ENCODE peak calls at places on chromosomes 6 and 20, in seven cellular contexts. One of them, this sample, is unnamed.

GRCh38 chr20:59055302-59055701 is 12.7 kb upstream of the PRELID3B start:
- DNase-seq in myocyte: no peak
- DNase-seq in stromal cell of bone marrow: no peak
- DNase-seq in NCI-H748 treated with DMSO at 0.1 percent for 48 hours: no peak
- DNase-seq in HT-29: peak; percentile 68
- DNase-seq in amygdala: no peak
- DNase-seq in NCI-H1092: no peak
- DNase-seq in this sample: no peak

GRCh38 chr6:12806811-12807210 is 90.2 kb downstream of the PHACTR1 start:
- DNase-seq in amygdala: no peak
- DNase-seq in stromal cell of bone marrow: no peak
- DNase-seq in HT-29: no peak
- DNase-seq in myocyte: peak; percentile 46
- DNase-seq in NCI-H748 treated with DMSO at 0.1 percent for 48 hours: no peak
- DNase-seq in NCI-H1092: no peak
- DNase-seq in this sample: no peak

GRCh38 chr6:83707829-83708545 is 914 bp downstream of the SNAP91 start:
- DNase-seq in HT-29: no peak
- DNase-seq in NCI-H748 treated with DMSO at 0.1 percent for 48 hours: no peak
- DNase-seq in stromal cell of bone marrow: no peak
- DNase-seq in NCI-H1092: peak; percentile 29
- DNase-seq in amygdala: peak; percentile 14
- DNase-seq in myocyte: no peak
- DNase-seq in this sample: no peak

GRCh38 chr20:35320396-35321126 is 28.3 kb upstream of the FAM83C start:
- DNase-seq in myocyte: peak; percentile 90
- DNase-seq in stromal cell of bone marrow: peak; percentile 61
- DNase-seq in NCI-H1092: no peak
- DNase-seq in HT-29: peak; percentile 79
- DNase-seq in NCI-H748 treated with DMSO at 0.1 percent for 48 hours: no peak
- DNase-seq in amygdala: no peak
- DNase-seq in this sample: no peak

GRCh38 chr6:139982652-139983051 is 608.2 kb upstream of the CITED2 start:
- DNase-seq in NCI-H1092: no peak
- DNase-seq in stromal cell of bone marrow: no peak
- DNase-seq in myocyte: peak; percentile 44
- DNase-seq in amygdala: no peak
- DNase-seq in HT-29: peak; percentile 13
- DNase-seq in NCI-H748 treated with DMSO at 0.1 percent for 48 hours: no peak
- DNase-seq in this sample: peak; percentile 8

GRCh38 chr20:63466250-63466825 is 6.1 kb downstream of the KCNQ2 start:
- DNase-seq in NCI-H1092: no peak
- DNase-seq in stromal cell of bone marrow: no peak
- DNase-seq in amygdala: no peak
- DNase-seq in myocyte: no peak
- DNase-seq in NCI-H748 treated with DMSO at 0.1 percent for 48 hours: no peak
- DNase-seq in HT-29: no peak
- DNase-seq in this sample: no peak

GRCh38 chr6:89320012-89320559 is 5.0 kb upstream of the GABRR2 start:
- DNase-seq in amygdala: no peak
- DNase-seq in stromal cell of bone marrow: no peak
- DNase-seq in HT-29: no peak
- DNase-seq in myocyte: no peak
- DNase-seq in NCI-H748 treated with DMSO at 0.1 percent for 48 hours: no peak
- DNase-seq in NCI-H1092: no peak
- DNase-seq in this sample: no peak

GRCh38 chr6:135088818-135089809 is 34.5 kb upstream of the HBS1L start:
- DNase-seq in HT-29: peak; percentile 56
- DNase-seq in amygdala: no peak
- DNase-seq in myocyte: peak; percentile 41
- DNase-seq in NCI-H748 treated with DMSO at 0.1 percent for 48 hours: no peak
- DNase-seq in NCI-H1092: no peak
- DNase-seq in stromal cell of bone marrow: peak; percentile 22
- DNase-seq in this sample: no peak

GRCh38 chr6:170265655-170266054 is 25.2 kb downstream of the DLL1 start:
- DNase-seq in NCI-H748 treated with DMSO at 0.1 percent for 48 hours: peak; percentile 73
- DNase-seq in amygdala: peak; percentile 46
- DNase-seq in myocyte: peak; percentile 48
- DNase-seq in NCI-H1092: peak; percentile 22
- DNase-seq in HT-29: peak; percentile 62
- DNase-seq in stromal cell of bone marrow: no peak
- DNase-seq in this sample: peak; percentile 56

GRCh38 chr20:24588725-24589340 is 119.4 kb downstream of the SYNDIG1 start:
- DNase-seq in stromal cell of bone marrow: no peak
- DNase-seq in HT-29: no peak
- DNase-seq in amygdala: no peak
- DNase-seq in NCI-H748 treated with DMSO at 0.1 percent for 48 hours: no peak
- DNase-seq in NCI-H1092: no peak
- DNase-seq in myocyte: no peak
- DNase-seq in this sample: no peak